ENCODE peak calls at places on chromosomes 4 and X, in ten cellular contexts. One of them, this sample, is unnamed.
A peak's percentile ranks its signal among the peaks of the same experiment; 100 is the strongest.

GRCh38 chr4:21757281-21757680 is 191.3 kb downstream of the KCNIP4 start:
- DNase-seq in choroid plexus epithelial cell: no peak
- DNase-seq in lower leg skin: no peak
- DNase-seq in Caco-2: no peak
- DNase-seq in epithelial cell of esophagus: no peak
- DNase-seq in HL-60: no peak
- DNase-seq in tibial artery: no peak
- DNase-seq in HFF-Myc: no peak
- DNase-seq in pancreas: no peak
- DNase-seq in MM.1S: no peak
- DNase-seq in this sample: no peak

GRCh38 chr4:173213296-173213695 is 44.7 kb downstream of the GALNT7 start:
- DNase-seq in lower leg skin: no peak
- DNase-seq in epithelial cell of esophagus: peak; percentile 43
- DNase-seq in choroid plexus epithelial cell: no peak
- DNase-seq in HL-60: no peak
- DNase-seq in MM.1S: no peak
- DNase-seq in Caco-2: no peak
- DNase-seq in tibial artery: no peak
- DNase-seq in pancreas: no peak
- DNase-seq in HFF-Myc: no peak
- DNase-seq in this sample: peak; percentile 48

GRCh38 chrX:14496674-14497073 is 32.7 kb upstream of the GLRA2 start:
- DNase-seq in MM.1S: peak; percentile 46
- DNase-seq in lower leg skin: no peak
- DNase-seq in HL-60: no peak
- DNase-seq in epithelial cell of esophagus: no peak
- DNase-seq in HFF-Myc: no peak
- DNase-seq in choroid plexus epithelial cell: no peak
- DNase-seq in tibial artery: no peak
- DNase-seq in Caco-2: no peak
- DNase-seq in pancreas: no peak
- DNase-seq in this sample: no peak

GRCh38 chr4:120922390-120923200 is at the start of gene PRDM5:
- DNase-seq in tibial artery: peak; percentile 74
- DNase-seq in choroid plexus epithelial cell: peak; percentile 72
- DNase-seq in HL-60: no peak
- DNase-seq in pancreas: peak; percentile 66
- DNase-seq in Caco-2: peak; percentile 66
- DNase-seq in MM.1S: peak; percentile 82
- DNase-seq in lower leg skin: peak; percentile 88
- DNase-seq in epithelial cell of esophagus: peak; percentile 51
- DNase-seq in HFF-Myc: no peak
- DNase-seq in this sample: peak; percentile 40

GRCh38 chrX:50953832-50954231 is 43.3 kb downstream of the BMP15 start:
- DNase-seq in HL-60: no peak
- DNase-seq in Caco-2: no peak
- DNase-seq in tibial artery: no peak
- DNase-seq in epithelial cell of esophagus: no peak
- DNase-seq in choroid plexus epithelial cell: no peak
- DNase-seq in lower leg skin: no peak
- DNase-seq in HFF-Myc: no peak
- DNase-seq in pancreas: no peak
- DNase-seq in MM.1S: no peak
- DNase-seq in this sample: no peak

GRCh38 chrX:130704053-130705038 is 198.7 kb downstream of the ENOX2 start:
- DNase-seq in Caco-2: no peak
- DNase-seq in MM.1S: no peak
- DNase-seq in epithelial cell of esophagus: peak; percentile 24
- DNase-seq in HFF-Myc: no peak
- DNase-seq in lower leg skin: no peak
- DNase-seq in HL-60: no peak
- DNase-seq in pancreas: no peak
- DNase-seq in tibial artery: no peak
- DNase-seq in choroid plexus epithelial cell: peak; percentile 47
- DNase-seq in this sample: peak; percentile 30

GRCh38 chr4:5084911-5085475 is 33.7 kb downstream of the STK32B start:
- DNase-seq in HL-60: no peak
- DNase-seq in pancreas: no peak
- DNase-seq in MM.1S: no peak
- DNase-seq in lower leg skin: no peak
- DNase-seq in choroid plexus epithelial cell: peak; percentile 1
- DNase-seq in tibial artery: no peak
- DNase-seq in Caco-2: no peak
- DNase-seq in HFF-Myc: no peak
- DNase-seq in epithelial cell of esophagus: no peak
- DNase-seq in this sample: no peak

GRCh38 chr4:76882630-76883029 is 15.3 kb downstream of the SOWAHB start:
- DNase-seq in Caco-2: no peak
- DNase-seq in HL-60: no peak
- DNase-seq in HFF-Myc: no peak
- DNase-seq in pancreas: no peak
- DNase-seq in choroid plexus epithelial cell: no peak
- DNase-seq in lower leg skin: no peak
- DNase-seq in tibial artery: no peak
- DNase-seq in MM.1S: no peak
- DNase-seq in epithelial cell of esophagus: peak; percentile 41
- DNase-seq in this sample: no peak

GRCh38 chrX:30930143-30930542 is 41.1 kb upstream of the TAB3 start:
- DNase-seq in choroid plexus epithelial cell: no peak
- DNase-seq in pancreas: no peak
- DNase-seq in HL-60: no peak
- DNase-seq in tibial artery: no peak
- DNase-seq in epithelial cell of esophagus: no peak
- DNase-seq in lower leg skin: no peak
- DNase-seq in Caco-2: no peak
- DNase-seq in MM.1S: no peak
- DNase-seq in HFF-Myc: no peak
- DNase-seq in this sample: no peak

GRCh38 chr4:185004562-185005208 is 13.6 kb upstream of the HELT start:
- DNase-seq in Caco-2: no peak
- DNase-seq in choroid plexus epithelial cell: peak; percentile 15
- DNase-seq in epithelial cell of esophagus: no peak
- DNase-seq in MM.1S: no peak
- DNase-seq in lower leg skin: peak; percentile 80
- DNase-seq in pancreas: peak; percentile 41
- DNase-seq in HL-60: no peak
- DNase-seq in HFF-Myc: no peak
- DNase-seq in tibial artery: peak; percentile 55
- DNase-seq in this sample: no peak

GRCh38 chr4:19700951-19701350 is 550.8 kb upstream of the SLIT2 start:
- DNase-seq in MM.1S: no peak
- DNase-seq in pancreas: no peak
- DNase-seq in tibial artery: no peak
- DNase-seq in HL-60: no peak
- DNase-seq in lower leg skin: no peak
- DNase-seq in choroid plexus epithelial cell: no peak
- DNase-seq in epithelial cell of esophagus: peak; percentile 68
- DNase-seq in HFF-Myc: no peak
- DNase-seq in Caco-2: no peak
- DNase-seq in this sample: peak; percentile 38

GRCh38 chr4:152460488-152460887 is 75.4 kb downstream of the FBXW7 start:
- DNase-seq in HL-60: peak; percentile 72
- DNase-seq in MM.1S: peak; percentile 64
- DNase-seq in choroid plexus epithelial cell: peak; percentile 94
- DNase-seq in HFF-Myc: peak; percentile 85
- DNase-seq in lower leg skin: no peak
- DNase-seq in tibial artery: no peak
- DNase-seq in Caco-2: no peak
- DNase-seq in pancreas: no peak
- DNase-seq in epithelial cell of esophagus: peak; percentile 58
- DNase-seq in this sample: peak; percentile 80

GRCh38 chr4:11427201-11427996 is 1.3 kb downstream of the HS3ST1 start:
- DNase-seq in HL-60: no peak
- DNase-seq in tibial artery: no peak
- DNase-seq in pancreas: no peak
- DNase-seq in epithelial cell of esophagus: no peak
- DNase-seq in MM.1S: no peak
- DNase-seq in HFF-Myc: no peak
- DNase-seq in Caco-2: no peak
- DNase-seq in lower leg skin: no peak
- DNase-seq in choroid plexus epithelial cell: no peak
- DNase-seq in this sample: no peak

GRCh38 chr4:182917182-182918043 is at the start of gene DCTD:
- DNase-seq in pancreas: peak; percentile 76
- DNase-seq in tibial artery: peak; percentile 86
- DNase-seq in HFF-Myc: no peak
- DNase-seq in Caco-2: peak; percentile 76
- DNase-seq in lower leg skin: peak; percentile 95
- DNase-seq in HL-60: peak; percentile 23
- DNase-seq in choroid plexus epithelial cell: peak; percentile 66
- DNase-seq in epithelial cell of esophagus: peak; percentile 66
- DNase-seq in MM.1S: peak; percentile 93
- DNase-seq in this sample: peak; percentile 63

GRCh38 chr4:186904104-186904503 is 180.4 kb upstream of the FAT1 start:
- DNase-seq in MM.1S: no peak
- DNase-seq in HL-60: no peak
- DNase-seq in HFF-Myc: peak; percentile 29
- DNase-seq in lower leg skin: no peak
- DNase-seq in Caco-2: no peak
- DNase-seq in tibial artery: no peak
- DNase-seq in choroid plexus epithelial cell: peak; percentile 92
- DNase-seq in epithelial cell of esophagus: peak; percentile 92
- DNase-seq in pancreas: no peak
- DNase-seq in this sample: peak; percentile 78

GRCh38 chr4:27467351-27467750 is 606.7 kb downstream of the STIM2 start:
- DNase-seq in MM.1S: no peak
- DNase-seq in epithelial cell of esophagus: peak; percentile 36
- DNase-seq in Caco-2: no peak
- DNase-seq in choroid plexus epithelial cell: no peak
- DNase-seq in pancreas: no peak
- DNase-seq in lower leg skin: no peak
- DNase-seq in HL-60: no peak
- DNase-seq in tibial artery: no peak
- DNase-seq in HFF-Myc: no peak
- DNase-seq in this sample: no peak

GRCh38 chr4:6873291-6873690 is 36.3 kb upstream of the TBC1D14 start:
- DNase-seq in Caco-2: no peak
- DNase-seq in epithelial cell of esophagus: peak; percentile 20
- DNase-seq in HL-60: no peak
- DNase-seq in choroid plexus epithelial cell: peak; percentile 15
- DNase-seq in pancreas: no peak
- DNase-seq in lower leg skin: no peak
- DNase-seq in HFF-Myc: no peak
- DNase-seq in MM.1S: no peak
- DNase-seq in tibial artery: no peak
- DNase-seq in this sample: peak; percentile 34
- TF ChIP-seq CTCF in Caco-2: peak; percentile 4
- TF ChIP-seq CTCF in epithelial cell of esophagus: peak; percentile 22
- TF ChIP-seq CTCF in HL-60: no peak
- TF ChIP-seq CTCF in choroid plexus epithelial cell: peak; percentile 34
- TF ChIP-seq CTCF in pancreas: no peak
- TF ChIP-seq CTCF in lower leg skin: no peak
- TF ChIP-seq CTCF in HFF-Myc: peak; percentile 17
- TF ChIP-seq CTCF in MM.1S: no peak
- TF ChIP-seq CTCF in tibial artery: no peak
- TF ChIP-seq CTCF in this sample: no peak

GRCh38 chrX:37746268-37746931 is 33.5 kb upstream of the CYBB start:
- DNase-seq in choroid plexus epithelial cell: no peak
- DNase-seq in pancreas: no peak
- DNase-seq in epithelial cell of esophagus: peak; percentile 18
- DNase-seq in Caco-2: no peak
- DNase-seq in MM.1S: peak; percentile 24
- DNase-seq in HL-60: peak; percentile 90
- DNase-seq in lower leg skin: no peak
- DNase-seq in tibial artery: no peak
- DNase-seq in HFF-Myc: no peak
- DNase-seq in this sample: no peak

GRCh38 chrX:37746951-37747350 is 32.9 kb upstream of the CYBB start:
- DNase-seq in MM.1S: no peak
- DNase-seq in epithelial cell of esophagus: no peak
- DNase-seq in HL-60: no peak
- DNase-seq in Caco-2: no peak
- DNase-seq in lower leg skin: no peak
- DNase-seq in pancreas: no peak
- DNase-seq in tibial artery: no peak
- DNase-seq in HFF-Myc: no peak
- DNase-seq in choroid plexus epithelial cell: no peak
- DNase-seq in this sample: no peak

GRCh38 chrX:37745835-37746234 is 34.0 kb upstream of the CYBB start:
- DNase-seq in MM.1S: no peak
- DNase-seq in HFF-Myc: no peak
- DNase-seq in Caco-2: no peak
- DNase-seq in HL-60: no peak
- DNase-seq in tibial artery: no peak
- DNase-seq in epithelial cell of esophagus: no peak
- DNase-seq in pancreas: no peak
- DNase-seq in lower leg skin: no peak
- DNase-seq in choroid plexus epithelial cell: no peak
- DNase-seq in this sample: no peak

DNA sequence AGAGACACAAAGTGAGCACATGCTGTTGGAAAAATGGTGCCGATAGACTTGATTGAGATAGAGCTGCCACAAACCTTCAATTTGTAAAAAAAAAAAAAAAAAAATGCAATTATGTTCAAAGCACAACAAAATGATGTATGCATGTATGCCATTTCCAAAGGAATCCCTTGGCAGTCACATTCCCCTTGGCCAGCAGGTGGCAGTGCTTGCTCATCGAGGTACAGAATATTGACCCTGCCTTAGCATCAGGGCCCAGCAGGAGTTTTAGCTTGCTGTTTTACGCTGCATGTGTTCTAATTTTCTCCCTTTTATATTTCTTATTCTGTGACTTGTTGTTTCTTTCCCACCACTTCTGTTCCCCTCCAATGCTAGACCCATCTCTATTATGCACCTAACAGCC is 34.5 kb upstream of the CYBB start:
- DNase-seq in tibial artery: peak; percentile 73
- DNase-seq in HFF-Myc: peak; percentile 17
- DNase-seq in epithelial cell of esophagus: peak; percentile 62
- DNase-seq in pancreas: peak; percentile 65
- DNase-seq in choroid plexus epithelial cell: peak; percentile 80
- DNase-seq in lower leg skin: peak; percentile 92
- DNase-seq in MM.1S: peak; percentile 73
- DNase-seq in HL-60: peak; percentile 49
- DNase-seq in Caco-2: peak; percentile 61
- DNase-seq in this sample: peak; percentile 73
- TF ChIP-seq CTCF in tibial artery: peak; percentile 63
- TF ChIP-seq CTCF in HFF-Myc: peak; percentile 68
- TF ChIP-seq CTCF in epithelial cell of esophagus: peak; percentile 79
- TF ChIP-seq CTCF in pancreas: peak; percentile 86
- TF ChIP-seq CTCF in choroid plexus epithelial cell: peak; percentile 85
- TF ChIP-seq CTCF in lower leg skin: no peak
- TF ChIP-seq CTCF in MM.1S: peak; percentile 74
- TF ChIP-seq CTCF in HL-60: peak; percentile 45
- TF ChIP-seq CTCF in Caco-2: peak; percentile 72
- TF ChIP-seq CTCF in this sample: peak; percentile 75

GRCh38 chr4:161642708-161643107 is 521.1 kb downstream of the FSTL5 start:
- DNase-seq in Caco-2: no peak
- DNase-seq in HL-60: no peak
- DNase-seq in HFF-Myc: no peak
- DNase-seq in lower leg skin: no peak
- DNase-seq in tibial artery: no peak
- DNase-seq in epithelial cell of esophagus: peak; percentile 16
- DNase-seq in pancreas: no peak
- DNase-seq in MM.1S: no peak
- DNase-seq in choroid plexus epithelial cell: peak; percentile 33
- DNase-seq in this sample: peak; percentile 7
- TF ChIP-seq CTCF in Caco-2: no peak
- TF ChIP-seq CTCF in HL-60: no peak
- TF ChIP-seq CTCF in HFF-Myc: no peak
- TF ChIP-seq CTCF in lower leg skin: no peak
- TF ChIP-seq CTCF in tibial artery: no peak
- TF ChIP-seq CTCF in epithelial cell of esophagus: peak; percentile 23
- TF ChIP-seq CTCF in pancreas: no peak
- TF ChIP-seq CTCF in MM.1S: peak; percentile 21
- TF ChIP-seq CTCF in choroid plexus epithelial cell: peak; percentile 38
- TF ChIP-seq CTCF in this sample: peak; percentile 16

GRCh38 chrX:1244164-1245076 is 24.2 kb upstream of the CSF2RA start:
- DNase-seq in HL-60: no peak
- DNase-seq in lower leg skin: no peak
- DNase-seq in tibial artery: no peak
- DNase-seq in epithelial cell of esophagus: no peak
- DNase-seq in pancreas: no peak
- DNase-seq in Caco-2: peak; percentile 36
- DNase-seq in MM.1S: peak; percentile 24
- DNase-seq in choroid plexus epithelial cell: no peak
- DNase-seq in HFF-Myc: no peak
- DNase-seq in this sample: no peak
- TF ChIP-seq CTCF in HL-60: no peak
- TF ChIP-seq CTCF in lower leg skin: no peak
- TF ChIP-seq CTCF in tibial artery: no peak
- TF ChIP-seq CTCF in epithelial cell of esophagus: no peak
- TF ChIP-seq CTCF in pancreas: no peak
- TF ChIP-seq CTCF in Caco-2: no peak
- TF ChIP-seq CTCF in MM.1S: peak; percentile 34
- TF ChIP-seq CTCF in choroid plexus epithelial cell: no peak
- TF ChIP-seq CTCF in HFF-Myc: peak; percentile 20
- TF ChIP-seq CTCF in this sample: peak; percentile 6